ENCODE peak calls at places on chromosomes 4 and X, in seven cellular contexts. G, L, W, C, O, P and U are unnamed samples.

GRCh38 chr4:177118596-177118995 is 191.1 kb upstream of the NEIL3 start:
- DNase-seq in G (no peak), L (no peak), W (peak), C (peak), O (no peak), P (no peak), U (no peak)

GRCh38 chr4:127780598-127780997 is 1.5 kb upstream of the HSPA4L start:
- DNase-seq in G (no peak), L (no peak), W (no peak), C (no peak), O (no peak), P (no peak), U (no peak)

GRCh38 chrX:65744965-65745364 is 77.5 kb downstream of the MSN start:
- DNase-seq in G (no peak), L (no peak), W (peak), C (peak), O (no peak), P (no peak), U (no peak)

GRCh38 chr4:102390438-102390837 is 45.2 kb upstream of the SLC39A8 start:
- DNase-seq in G (no peak), L (no peak), W (peak), C (peak), O (no peak), P (no peak), U (no peak)

GRCh38 chr4:89174784-89175183 is 63.5 kb downstream of the TIGD2 start:
- DNase-seq in G (no peak), L (no peak), W (no peak), C (no peak), O (no peak), P (no peak), U (no peak)

GRCh38 chrX:69761633-69762032 is 145.7 kb downstream of the EDA start:
- DNase-seq in G (no peak), L (no peak), W (no peak), C (no peak), O (no peak), P (no peak), U (no peak)

GRCh38 chr4:24690436-24690835 is 104.9 kb upstream of the SOD3 start:
- DNase-seq in G (no peak), L (no peak), W (peak), C (peak), O (no peak), P (no peak), U (no peak)

GRCh38 chr4:185885075-185885474 is 73.1 kb upstream of the SORBS2 start:
- DNase-seq in G (no peak), L (no peak), W (no peak), C (no peak), O (no peak), P (no peak), U (no peak)

GRCh38 chrX:150575415-150575814 is 7.0 kb downstream of the MTM1 start:
- DNase-seq in G (no peak), L (peak), W (peak), C (peak), O (no peak), P (no peak), U (no peak)

GRCh38 chr4:31995943-31996901 is 1276.1 kb downstream of the PCDH7 start:
- DNase-seq in G (no peak), L (peak), W (no peak), C (no peak), O (no peak), P (no peak), U (no peak)

GRCh38 chr4:111500871-111501270 is 644.4 kb upstream of the FAM241A start:
- DNase-seq in G (no peak), L (no peak), W (no peak), C (no peak), O (no peak), P (no peak), U (no peak)

GRCh38 chr4:100742045-100742444 is 224.2 kb upstream of the EMCN start:
- DNase-seq in G (no peak), L (no peak), W (peak), C (peak), O (peak), P (no peak), U (peak)

GRCh38 chr4:34108456-34108855 is 2135.9 kb downstream of the ARAP2 start:
- DNase-seq in G (no peak), L (no peak), W (peak), C (peak), O (no peak), P (no peak), U (no peak)

GRCh38 chr4:123651127-123651526 is 254.5 kb downstream of the SPRY1 start:
- DNase-seq in G (no peak), L (peak), W (peak), C (peak), O (no peak), P (no peak), U (no peak)

GRCh38 chr4:8777320-8778196 is 94.1 kb downstream of the HMX1 start:
- DNase-seq in G (no peak), L (no peak), W (no peak), C (no peak), O (no peak), P (no peak), U (no peak)

DNA sequence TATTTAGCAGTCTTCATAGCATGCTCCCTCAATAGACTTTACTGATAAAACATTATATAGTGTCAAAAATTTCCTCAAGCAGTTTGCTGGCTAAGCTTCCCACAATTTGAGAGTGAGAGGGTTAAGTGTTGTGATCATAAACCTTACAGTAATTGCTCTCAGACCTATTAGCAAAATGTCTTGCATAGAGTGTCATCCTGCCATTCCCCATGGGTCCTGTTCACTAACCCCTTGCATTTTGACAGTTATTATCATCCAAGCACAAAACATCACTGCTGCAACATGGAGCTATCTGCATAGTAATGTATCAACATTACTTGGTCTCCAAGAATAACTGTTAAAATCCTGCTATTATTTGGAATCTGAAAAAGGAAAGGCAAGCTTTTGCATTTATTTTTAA is 196.1 kb upstream of the GK2 start:
- DNase-seq in G (no peak), L (no peak), W (no peak), C (no peak), O (no peak), P (no peak), U (no peak)
- TF ChIP-seq CTCF in G (no peak), L (no peak), W (no peak), C (no peak), O (no peak), P (no peak), U (no peak)

DNA sequence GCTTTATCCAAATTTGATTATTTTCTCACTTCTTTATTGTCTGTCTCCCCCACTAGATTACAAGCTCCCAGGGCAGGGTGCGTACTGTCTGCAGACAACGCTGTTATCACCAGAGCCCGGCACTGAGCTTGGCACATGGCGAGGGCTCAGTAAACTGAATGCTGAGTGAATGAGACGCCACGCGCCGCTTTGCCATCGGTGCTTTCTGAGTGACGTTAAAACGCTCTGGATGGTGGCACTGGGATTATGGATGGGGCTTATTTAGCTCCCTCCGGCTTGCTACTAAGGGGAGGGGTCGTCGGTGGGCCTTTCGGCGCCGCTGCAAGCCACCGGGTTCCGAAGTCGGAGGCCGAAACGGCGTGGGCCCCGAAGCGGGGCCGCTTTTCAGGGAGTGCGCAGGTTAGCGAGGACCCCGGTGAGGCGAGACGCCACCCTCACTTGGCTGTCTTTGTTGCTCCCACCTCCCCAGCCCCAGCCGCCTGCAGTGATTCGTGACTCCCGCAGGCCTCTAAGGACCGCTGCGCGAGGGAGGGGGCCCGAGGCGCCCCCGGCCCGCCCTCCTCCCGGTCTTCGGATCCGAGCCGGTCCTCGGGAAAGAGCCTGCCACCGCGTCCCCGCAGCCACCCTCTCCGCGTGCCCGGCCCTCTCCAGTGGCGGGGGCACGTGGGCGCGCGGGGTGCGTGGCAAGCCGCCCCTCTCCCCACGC is 566 bp upstream of the FHL1 start:
- DNase-seq in G (no peak), L (peak), W (peak), C (no peak), O (peak), P (no peak), U (no peak)
- H3K4me3 ChIP-seq in G (peak), L (no peak), W (peak), C (peak), O (peak), P (peak), U (peak)

GRCh38 chrX:43556207-43556606 is 99.9 kb upstream of the MAOA start:
- DNase-seq in G (no peak), L (no peak), W (no peak), C (no peak), O (no peak), P (no peak), U (no peak)
- TF ChIP-seq CTCF in G (no peak), L (no peak), W (no peak), C (no peak), O (no peak), P (no peak), U (no peak)

DNA sequence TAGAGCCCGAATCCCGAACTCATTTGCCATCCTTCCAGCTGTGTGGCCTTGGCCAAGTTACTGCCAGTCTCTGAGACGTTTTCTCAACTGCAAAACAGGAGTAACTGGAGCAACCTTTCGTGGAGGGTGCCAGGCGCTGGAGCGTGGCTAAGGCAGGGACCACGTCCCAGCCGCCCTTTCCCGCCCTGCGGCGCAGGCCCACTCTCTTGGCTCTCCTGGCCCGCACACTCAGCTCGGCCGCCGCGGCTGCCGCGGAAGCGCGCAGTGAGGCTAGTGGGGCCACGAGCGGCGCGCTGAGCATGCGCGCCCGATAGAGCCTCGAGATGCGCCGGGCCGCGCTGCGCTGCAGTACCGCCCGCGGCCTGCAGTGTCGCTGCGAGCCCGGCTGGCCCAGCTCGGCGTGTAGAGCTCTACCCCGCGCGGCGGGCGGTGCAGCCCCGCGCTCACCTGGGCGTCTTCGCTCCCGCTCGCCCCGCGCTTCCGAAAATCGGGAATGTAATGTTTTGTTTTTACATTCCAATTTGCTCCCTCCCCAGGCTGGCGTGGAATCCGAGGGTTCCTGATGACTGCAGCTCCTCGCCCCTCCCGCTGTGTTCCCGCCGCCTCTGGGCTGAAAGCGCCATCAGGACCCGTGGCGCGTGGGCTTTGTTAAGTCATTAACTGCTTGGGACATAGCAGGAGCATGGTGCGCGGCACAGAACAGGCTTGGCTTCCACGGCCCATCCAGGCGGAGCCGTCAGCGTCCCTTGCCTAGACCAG is 4.0 kb upstream of the ZNF518B start:
- DNase-seq in G (no peak), L (peak), W (peak), C (peak), O (peak), P (no peak), U (no peak)
- H3K4me3 ChIP-seq in G (peak), L (peak), W (peak), C (peak), O (no peak), P (no peak), U (no peak)

GRCh38 chr4:179989975-179990374 is 2253.2 kb upstream of the TENM3 start:
- DNase-seq in G (no peak), L (no peak), W (no peak), C (no peak), O (no peak), P (no peak), U (no peak)
- TF ChIP-seq CTCF in G (no peak), L (no peak), W (no peak), C (no peak), O (no peak), P (no peak), U (no peak)

GRCh38 chrX:47583240-47583861 is 1.1 kb downstream of the TIMP1 start:
- DNase-seq in G (no peak), L (no peak), W (no peak), C (no peak), O (no peak), P (no peak), U (no peak)
- H3K4me3 ChIP-seq in G (peak), L (no peak), W (peak), C (peak), O (no peak), P (no peak), U (no peak)

GRCh38 chrX:153924149-153924861 is 1.8 kb downstream of the ARHGAP4 start:
- DNase-seq in G (no peak), L (no peak), W (peak), C (peak), O (peak), P (peak), U (no peak)
- TF ChIP-seq CTCF in G (peak), L (peak), W (no peak), C (peak), O (no peak), P (no peak), U (peak)